ENCODE peak calls at places on chromosomes 2 and 18, in nine cellular contexts. X is GM12865; L is activated T-cell treated with anti-CD3 and anti-CD28 coated beads, Interleukin-2, amount 50 U/mL, for 72 hours; G is left ventricle myocardium superior; W is left lung; Z is right lobe of liver; P is NCI-H1417; C is HEK293T; U is DMS 273 treated with DMSO at 0.1 percent for 48 hours. M is an unnamed sample.

GRCh38 chr2:119741001-119741400 is 18.7 kb upstream of the PTPN4 start:
- DNase-seq in U (no peak), Z (no peak), C (no peak), X (no peak), P (no peak), G (no peak), L (no peak), W (no peak), M (no peak)

GRCh38 chr2:107168141-107168540 is 282.2 kb upstream of the ST6GAL2 start:
- DNase-seq in L (no peak), Z (no peak), W (no peak), P (no peak), G (no peak), U (no peak), X (no peak), C (no peak), M (no peak)

GRCh38 chr2:45649855-45650806 is 1.3 kb upstream of the PRKCE start:
- DNase-seq in X (peak; percentile 62), U (peak; percentile 43), G (peak; percentile 87), L (peak; percentile 49), W (peak; percentile 94), P (peak; percentile 23), C (peak; percentile 60), Z (peak; percentile 90), M (peak; percentile 90)

GRCh38 chr2:117087565-117088291 is 726.8 kb upstream of the DDX18 start:
- DNase-seq in X (no peak), C (no peak), G (no peak), U (no peak), Z (no peak), L (no peak), W (no peak), P (no peak), M (no peak)

GRCh38 chr18:32271649-32272324 is 81.9 kb downstream of the MEP1B start:
- DNase-seq in L (peak; percentile 27), P (peak; percentile 18), C (peak; percentile 81), W (no peak), U (peak; percentile 15), Z (peak; percentile 52), X (peak; percentile 38), G (no peak), M (no peak)

GRCh38 chr2:51213826-51214225 is 181.9 kb upstream of the NRXN1 start:
- DNase-seq in X (no peak), Z (no peak), P (no peak), L (no peak), G (no peak), W (no peak), U (no peak), C (no peak), M (no peak)

GRCh38 chr2:42025151-42025582 is 22.7 kb upstream of the PKDCC start:
- DNase-seq in P (no peak), C (peak; percentile 54), U (no peak), W (no peak), G (peak; percentile 41), Z (no peak), L (no peak), X (no peak), M (no peak)

GRCh38 chr2:171712051-171712450 is 24.8 kb downstream of the DYNC1I2 start:
- DNase-seq in X (no peak), W (no peak), L (no peak), U (no peak), C (peak; percentile 9), Z (no peak), G (no peak), P (no peak), M (no peak)

GRCh38 chr2:54088191-54088634 is 27.2 kb upstream of the ACYP2 start:
- DNase-seq in L (no peak), G (no peak), Z (no peak), W (no peak), U (no peak), C (no peak), X (no peak), P (no peak), M (no peak)

GRCh38 chr18:22166070-22166972 is 3.1 kb upstream of the GATA6 start:
- DNase-seq in C (no peak), G (peak; percentile 80), P (no peak), Z (peak; percentile 85), X (no peak), U (no peak), L (no peak), W (peak; percentile 83), M (peak; percentile 85)

GRCh38 chr2:20480913-20481312 is 34.0 kb downstream of the RHOB start:
- DNase-seq in U (no peak), L (no peak), G (no peak), X (no peak), C (no peak), W (no peak), Z (no peak), P (no peak), M (no peak)

GRCh38 chr18:35239314-35239713 is 1.5 kb upstream of the ZNF397 start:
- DNase-seq in G (no peak), U (no peak), X (no peak), C (no peak), Z (no peak), L (no peak), P (no peak), W (no peak), M (no peak)

GRCh38 chr2:167264380-167264779 is 376.1 kb downstream of the XIRP2 start:
- DNase-seq in U (no peak), Z (no peak), G (no peak), P (peak; percentile 22), C (no peak), L (no peak), W (no peak), X (peak; percentile 2), M (no peak)

GRCh38 chr18:57397440-57397839 is 37.7 kb upstream of the ONECUT2 start:
- DNase-seq in L (no peak), G (no peak), U (no peak), P (no peak), X (no peak), Z (no peak), C (no peak), W (no peak), M (no peak)

M was measured in left lobe of liver.